ENCODE peak calls at places on chromosome 13, in six cellular contexts. L is ascending aorta, Z is uterus, I is HL-60, K is HFF-Myc, M is AG04450. X is an unnamed sample.

GRCh38 chr13:107962209-107962608 is 253.1 kb downstream of the LIG4 start:
- DNase-seq in L (no peak), Z (no peak), I (no peak), K (no peak), M (no peak), X (no peak)

GRCh38 chr13:40251343-40252032 is 415.0 kb downstream of the FOXO1 start:
- DNase-seq in L (no peak), Z (no peak), I (no peak), K (no peak), M (no peak), X (peak; percentile 61)

GRCh38 chr13:20525144-20525600 is 485 bp downstream of the CRYL1 start:
- DNase-seq in L (no peak), Z (peak; percentile 23), I (no peak), K (no peak), M (no peak), X (peak; percentile 12)

GRCh38 chr13:26011996-26012688 is 39.7 kb downstream of the SHISA2 start:
- DNase-seq in L (no peak), Z (no peak), I (no peak), K (no peak), M (no peak), X (no peak)

GRCh38 chr13:48876289-48876688 is 99.4 kb upstream of the FNDC3A start:
- DNase-seq in L (no peak), Z (no peak), I (no peak), K (no peak), M (no peak), X (no peak)

GRCh38 chr13:49495783-49496762 is at the start of gene PHF11:
- DNase-seq in L (peak; percentile 45), Z (peak; percentile 74), I (peak; percentile 82), K (peak; percentile 38), M (no peak), X (peak; percentile 70)

GRCh38 chr13:39263033-39263432 is 224.8 kb downstream of the NHLRC3 start:
- DNase-seq in L (no peak), Z (peak; percentile 46), I (peak; percentile 39), K (peak; percentile 11), M (no peak), X (peak; percentile 39)

GRCh38 chr13:27261376-27261775 is 9.3 kb upstream of the RASL11A start:
- DNase-seq in L (no peak), Z (no peak), I (no peak), K (no peak), M (no peak), X (no peak)

GRCh38 chr13:77325371-77325941 is 1.4 kb downstream of the MYCBP2 start:
- DNase-seq in L (no peak), Z (no peak), I (no peak), K (no peak), M (no peak), X (peak; percentile 25)

GRCh38 chr13:40535345-40535836 is 131.1 kb downstream of the FOXO1 start:
- DNase-seq in L (no peak), Z (no peak), I (no peak), K (no peak), M (no peak), X (no peak)

GRCh38 chr13:49240017-49240416 is 7.7 kb upstream of the CDADC1 start:
- DNase-seq in L (no peak), Z (no peak), I (peak; percentile 48), K (no peak), M (no peak), X (peak; percentile 45)

GRCh38 chr13:108033800-108034707 is 181.3 kb downstream of the LIG4 start:
- DNase-seq in L (no peak), Z (no peak), I (no peak), K (no peak), M (no peak), X (no peak)

GRCh38 chr13:74070065-74070464 is 64.1 kb downstream of the KLF12 start:
- DNase-seq in L (no peak), Z (no peak), I (no peak), K (no peak), M (no peak), X (no peak)

GRCh38 chr13:102726430-102726829 is 31.6 kb upstream of the METTL21C start:
- DNase-seq in L (no peak), Z (no peak), I (peak; percentile 48), K (no peak), M (no peak), X (no peak)

GRCh38 chr13:112966776-112967175 is 2.2 kb upstream of the MCF2L start:
- DNase-seq in L (no peak), Z (no peak), I (no peak), K (no peak), M (no peak), X (no peak)

GRCh38 chr13:112969692-112970338 is 801 bp downstream of the MCF2L start:
- DNase-seq in L (no peak), Z (no peak), I (no peak), K (no peak), M (no peak), X (no peak)

GRCh38 chr13:112968910-112969691 is at the start of gene MCF2L:
- DNase-seq in L (no peak), Z (no peak), I (no peak), K (peak; percentile 2), M (no peak), X (peak; percentile 23)

GRCh38 chr13:112967666-112968379 is 1.2 kb upstream of the MCF2L start:
- DNase-seq in L (no peak), Z (no peak), I (no peak), K (no peak), M (no peak), X (no peak)

DNA sequence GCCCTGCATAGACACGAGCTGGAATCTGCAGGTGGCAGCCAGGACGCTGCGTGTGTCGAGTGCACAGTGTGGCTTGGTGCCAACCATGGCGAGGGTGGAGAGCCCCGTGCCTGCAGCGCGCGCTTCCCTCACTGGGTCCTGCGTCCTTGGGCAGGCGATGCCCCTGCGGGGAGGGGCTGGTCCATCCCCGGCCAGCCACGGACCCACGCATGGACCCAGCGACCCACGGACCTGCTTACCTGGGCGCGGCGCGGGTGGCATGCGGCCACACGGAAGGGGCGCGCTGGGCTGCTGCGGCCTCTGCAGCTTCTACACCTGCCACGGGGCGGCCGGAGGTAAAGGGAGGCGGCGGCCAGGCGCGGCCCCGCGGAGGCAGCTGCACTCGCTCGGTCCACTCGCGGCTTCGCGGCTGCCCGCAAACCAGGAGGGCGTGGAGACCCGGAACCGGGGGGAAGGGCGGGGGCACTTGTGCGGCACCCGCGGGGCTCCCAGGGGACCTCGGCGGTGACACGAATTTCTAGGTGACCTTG is 569 bp upstream of the MCF2L start:
- DNase-seq in L (no peak), Z (no peak), I (no peak), K (no peak), M (no peak), X (no peak)
- TF ChIP-seq CTCF in L (no peak), Z (no peak), I (no peak), K (no peak), M (no peak), X (no peak)

GRCh38 chr13:99956473-99957349 is 14.9 kb downstream of the ZIC5 start:
- DNase-seq in L (no peak), Z (no peak), I (no peak), K (no peak), M (no peak), X (no peak)
- H3K4me3 ChIP-seq in L (peak overlapping the region; percentile 41), Z (no peak overlapping the region), I (no peak overlapping the region), K (no peak overlapping the region), M (no peak overlapping the region), X (no peak overlapping the region)

DNA sequence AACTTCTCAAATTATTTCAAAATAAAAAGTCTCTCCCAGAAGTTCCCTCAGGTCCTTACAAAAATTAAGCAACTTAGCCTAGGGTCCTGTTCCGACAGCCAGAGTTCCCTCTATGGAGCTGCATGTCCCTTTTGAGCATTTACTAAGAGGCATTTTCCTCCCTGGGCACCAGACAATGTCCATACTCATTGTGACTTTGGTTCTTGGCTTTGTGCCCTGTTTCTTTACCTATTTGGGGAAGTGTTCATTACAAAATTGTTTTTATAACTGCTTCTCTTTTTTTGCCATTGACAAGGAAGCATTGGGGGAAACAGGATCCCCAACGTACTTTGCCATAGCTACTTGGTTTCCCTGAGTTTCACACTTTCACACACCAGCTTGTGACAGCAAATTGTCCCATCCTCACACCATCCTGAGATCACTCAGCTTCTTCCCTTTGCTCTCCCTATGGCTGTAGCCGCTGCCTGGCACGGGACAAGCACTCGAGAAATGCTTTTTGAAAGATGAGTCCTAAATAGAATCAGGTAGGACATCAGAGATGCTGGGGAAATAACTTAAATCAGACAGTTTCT is 81.1 kb upstream of the SIAH3 start:
- DNase-seq in L (no peak), Z (no peak), I (peak; percentile 90), K (no peak), M (no peak), X (no peak)
- TF ChIP-seq CTCF in L (no peak), Z (no peak), I (no peak), K (no peak), M (no peak), X (no peak)

GRCh38 chr13:94247890-94248289 is 231.6 kb downstream of the DCT start:
- DNase-seq in L (no peak), Z (no peak), I (no peak), K (no peak), M (no peak), X (no peak)

GRCh38 chr13:94249512-94249911 is 230.0 kb downstream of the DCT start:
- DNase-seq in L (no peak), Z (no peak), I (no peak), K (peak; percentile 52), M (peak; percentile 42), X (peak; percentile 78)

GRCh38 chr13:94248454-94249233 is 230.8 kb downstream of the DCT start:
- DNase-seq in L (no peak), Z (no peak), I (no peak), K (no peak), M (no peak), X (peak; percentile 36)

GRCh38 chr13:94243551-94243950 is 235.9 kb downstream of the DCT start:
- DNase-seq in L (no peak), Z (no peak), I (no peak), K (no peak), M (no peak), X (no peak)

DNA sequence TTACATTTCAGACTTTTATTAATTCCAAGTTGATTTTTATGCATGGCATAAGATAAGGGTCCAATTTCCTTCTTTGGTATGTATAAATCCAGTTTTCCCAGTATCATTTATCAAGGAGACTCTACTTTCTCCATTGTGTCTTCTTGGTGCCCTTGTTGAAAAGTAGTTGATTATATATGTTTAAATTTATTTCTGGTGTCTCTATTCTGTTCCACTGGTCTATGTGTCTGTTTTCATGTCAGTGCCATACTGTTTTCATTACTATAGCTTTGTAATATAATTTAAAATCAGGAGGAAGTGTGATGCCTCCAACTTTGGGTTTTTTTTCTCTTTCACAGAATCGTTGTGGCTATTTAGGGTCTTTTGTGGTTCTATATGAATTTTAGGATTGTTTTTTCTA is 233.0 kb downstream of the DCT start:
- DNase-seq in L (no peak), Z (no peak), I (no peak), K (no peak), M (no peak), X (no peak)
- H3K4me3 ChIP-seq in L (no peak overlapping the region), Z (no peak overlapping the region), I (no peak overlapping the region), K (no peak overlapping the region), M (no peak overlapping the region), X (no peak overlapping the region)